ENCODE peak calls at places on chromosomes 1 and 21, in nine cellular contexts. R is HFFc6, U is stomach, M is spleen, F is astrocyte of the spinal cord, Z is astrocyte, X is nephron progenitor cell, N is GM12865, B is AG04450. S is an unnamed sample.

GRCh38 chr1:146036241-146036989 is 14.9 kb upstream of the HJV start:
- DNase-seq in R (no peak), U (no peak), M (no peak), F (peak; percentile 79), Z (peak; percentile 22), X (no peak), N (no peak), B (no peak), S (no peak)

GRCh38 chr1:12029720-12030339 is 10.5 kb downstream of the MIIP start:
- DNase-seq in R (no peak), U (no peak), M (no peak), F (no peak), Z (no peak), X (no peak), N (no peak), B (no peak), S (no peak)

GRCh38 chr1:112579801-112580510 is 39.0 kb downstream of the ST7L start:
- DNase-seq in R (no peak), U (no peak), M (no peak), F (no peak), Z (no peak), X (no peak), N (no peak), B (peak; percentile 29), S (no peak)

GRCh38 chr1:71918630-71919029 is 363.7 kb downstream of the NEGR1 start:
- DNase-seq in R (no peak), U (no peak), M (no peak), F (no peak), Z (no peak), X (no peak), N (no peak), B (no peak), S (no peak)

GRCh38 chr1:33455537-33456301 is 16.7 kb upstream of the ZSCAN20 start:
- DNase-seq in R (peak; percentile 86), U (peak; percentile 42), M (no peak), F (peak; percentile 90), Z (peak; percentile 74), X (peak; percentile 51), N (peak; percentile 85), B (peak; percentile 72), S (peak; percentile 71)

GRCh38 chr1:28343405-28343804 is 14.6 kb downstream of the MED18 start:
- DNase-seq in R (peak; percentile 62), U (no peak), M (no peak), F (peak; percentile 36), Z (peak; percentile 72), X (no peak), N (no peak), B (no peak), S (no peak)

GRCh38 chr1:245969274-245969673 is 537.8 kb downstream of the SMYD3 start:
- DNase-seq in R (peak; percentile 95), U (no peak), M (no peak), F (peak; percentile 95), Z (peak; percentile 97), X (no peak), N (no peak), B (peak; percentile 79), S (no peak)

GRCh38 chr21:15199414-15199813 is 134.6 kb upstream of the NRIP1 start:
- DNase-seq in R (no peak), U (no peak), M (no peak), F (no peak), Z (no peak), X (no peak), N (no peak), B (no peak), S (no peak)

GRCh38 chr1:21117159-21117953 is 59.3 kb downstream of the EIF4G3 start:
- DNase-seq in R (no peak), U (no peak), M (no peak), F (no peak), Z (no peak), X (no peak), N (peak; percentile 2), B (no peak), S (no peak)

GRCh38 chr1:24903955-24904730 is 25.9 kb downstream of the RUNX3 start:
- DNase-seq in R (no peak), U (peak; percentile 18), M (peak; percentile 76), F (no peak), Z (no peak), X (no peak), N (peak; percentile 8), B (no peak), S (peak; percentile 29)

GRCh38 chr1:173507847-173508209 is 30.7 kb downstream of the PRDX6 start:
- DNase-seq in R (no peak), U (no peak), M (no peak), F (no peak), Z (no peak), X (no peak), N (no peak), B (no peak), S (no peak)

GRCh38 chr1:41498809-41499208 is 14.3 kb upstream of the EDN2 start:
- DNase-seq in R (peak; percentile 24), U (peak; percentile 85), M (no peak), F (peak; percentile 43), Z (no peak), X (no peak), N (no peak), B (no peak), S (no peak)

DNA sequence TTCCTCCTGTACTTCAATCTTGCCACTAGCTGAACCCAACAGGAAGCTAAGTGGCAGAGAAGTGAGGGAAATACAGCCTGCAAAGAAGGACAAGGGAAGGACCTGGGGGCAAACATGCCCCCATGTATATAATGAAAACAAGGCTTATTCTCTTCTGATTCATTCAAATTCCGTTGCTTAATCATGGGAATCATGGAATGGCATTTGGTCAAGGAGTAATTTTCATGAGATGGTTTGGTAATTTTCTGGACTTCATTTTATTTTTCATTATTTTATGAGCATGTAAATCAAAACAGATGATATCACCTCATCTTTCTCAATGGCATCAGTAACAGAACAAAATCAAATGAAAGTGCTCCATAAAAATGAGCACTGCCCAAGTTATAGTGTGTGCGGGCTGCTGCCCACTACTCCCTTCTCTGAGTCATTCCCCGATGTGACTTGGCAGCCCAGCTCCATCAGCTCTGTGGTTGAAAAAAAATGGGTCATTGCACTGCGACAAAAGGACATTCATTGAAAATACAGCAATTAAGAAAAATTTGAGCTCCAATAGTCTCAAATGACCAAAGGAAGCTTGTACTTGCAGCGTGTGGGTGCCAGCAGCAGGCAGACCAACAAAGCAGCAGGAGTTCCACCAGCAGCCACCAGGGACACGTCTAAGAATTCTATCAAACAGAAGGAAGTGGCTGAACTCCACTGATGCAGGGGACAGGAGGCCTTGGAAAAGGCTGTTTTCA is 84.3 kb upstream of the VAV3 start:
- DNase-seq in R (peak; percentile 8), U (no peak), M (peak; percentile 81), F (peak; percentile 18), Z (no peak), X (peak; percentile 25), N (peak; percentile 34), B (no peak), S (no peak)
- TF ChIP-seq CTCF in R (peak; percentile 66), U (no peak), M (peak; percentile 39), F (peak; percentile 53), Z (peak; percentile 48), X (peak; percentile 49), N (peak; percentile 37), B (peak; percentile 31), S (no peak)

GRCh38 chr1:65459397-65459768 is 38.9 kb downstream of the LEPR start:
- DNase-seq in R (peak; percentile 33), U (no peak), M (no peak), F (peak; percentile 39), Z (no peak), X (no peak), N (peak; percentile 56), B (no peak), S (peak; percentile 50)
- TF ChIP-seq CTCF in R (peak; percentile 77), U (no peak), M (no peak), F (peak; percentile 61), Z (peak; percentile 49), X (peak; percentile 22), N (peak; percentile 49), B (peak; percentile 49), S (peak; percentile 56)

GRCh38 chr1:202682477-202682876 is 27.8 kb downstream of the SYT2 start:
- DNase-seq in R (no peak), U (no peak), M (peak; percentile 33), F (no peak), Z (no peak), X (no peak), N (no peak), B (no peak), S (no peak)

GRCh38 chr1:202683029-202683428 is 27.2 kb downstream of the SYT2 start:
- DNase-seq in R (no peak), U (no peak), M (no peak), F (no peak), Z (no peak), X (no peak), N (no peak), B (no peak), S (no peak)

GRCh38 chr1:202685671-202686070 is 24.6 kb downstream of the SYT2 start:
- DNase-seq in R (no peak), U (no peak), M (peak; percentile 23), F (no peak), Z (no peak), X (no peak), N (no peak), B (no peak), S (no peak)

GRCh38 chr1:202687819-202688218 is 22.4 kb downstream of the SYT2 start:
- DNase-seq in R (no peak), U (no peak), M (peak; percentile 31), F (no peak), Z (no peak), X (no peak), N (no peak), B (no peak), S (no peak)

GRCh38 chr1:202684716-202685115 is 25.5 kb downstream of the SYT2 start:
- DNase-seq in R (no peak), U (no peak), M (peak; percentile 28), F (no peak), Z (no peak), X (no peak), N (no peak), B (no peak), S (no peak)
- TF ChIP-seq CTCF in R (no peak), U (no peak), M (no peak), F (no peak), Z (no peak), X (no peak), N (no peak), B (no peak), S (no peak)

GRCh38 chr1:168455764-168456163 is 88.0 kb downstream of the XCL2 start:
- DNase-seq in R (peak; percentile 24), U (no peak), M (no peak), F (no peak), Z (no peak), X (no peak), N (no peak), B (no peak), S (no peak)

GRCh38 chr1:168454211-168454815 is 89.5 kb downstream of the XCL2 start:
- DNase-seq in R (peak; percentile 82), U (no peak), M (no peak), F (peak; percentile 32), Z (peak; percentile 85), X (no peak), N (no peak), B (no peak), S (no peak)

GRCh38 chr1:168447871-168448270 is 95.9 kb downstream of the XCL2 start:
- DNase-seq in R (no peak), U (no peak), M (no peak), F (no peak), Z (no peak), X (no peak), N (no peak), B (no peak), S (no peak)

GRCh38 chr1:168453056-168453455 is 90.7 kb downstream of the XCL2 start:
- DNase-seq in R (no peak), U (no peak), M (no peak), F (no peak), Z (no peak), X (no peak), N (no peak), B (no peak), S (no peak)

GRCh38 chr1:168452329-168452728 is 91.5 kb downstream of the XCL2 start:
- DNase-seq in R (no peak), U (no peak), M (no peak), F (no peak), Z (no peak), X (no peak), N (no peak), B (no peak), S (no peak)
- TF ChIP-seq CTCF in R (peak; percentile 27), U (no peak), M (no peak), F (peak; percentile 37), Z (no peak), X (no peak), N (peak; percentile 37), B (peak; percentile 26), S (peak; percentile 32)